ENCODE peak calls at places on chromosomes 3 and 15, in nine cellular contexts. V is activated effector memory CD4-positive, alpha-beta T cell treated with Interleukin-2 at 50 U/mL for 16 hours; M is GM23248; T is naive B cell; G is psoas muscle; Z is SW 1271; I is heart left ventricle; B is midbrain; L is natural killer cell. O is an unnamed sample.

GRCh38 chr3:37765591-37766219 is 96.0 kb upstream of the CTDSPL start:
- DNase-seq in G (no peak), V (no peak), B (no peak), M (no peak), I (peak), T (no peak), Z (no peak), L (no peak), O (peak)

GRCh38 chr3:20068512-20069177 is 28.4 kb downstream of the KAT2B start:
- DNase-seq in B (no peak), V (no peak), G (no peak), M (no peak), T (no peak), L (no peak), Z (no peak), I (no peak), O (no peak)

GRCh38 chr15:60235951-60236710 is 161.7 kb downstream of the ANXA2 start:
- DNase-seq in G (no peak), T (no peak), V (no peak), I (no peak), L (no peak), B (no peak), Z (no peak), M (no peak), O (no peak)

GRCh38 chr15:100373037-100373896 is 31.5 kb upstream of the ADAMTS17 start:
- DNase-seq in M (no peak), V (no peak), B (no peak), Z (no peak), L (no peak), G (peak), I (no peak), T (no peak), O (no peak)

GRCh38 chr3:170033489-170033888 is 4.3 kb upstream of the GPR160 start:
- DNase-seq in I (no peak), M (no peak), G (no peak), B (no peak), L (no peak), Z (no peak), V (peak), T (no peak), O (no peak)

GRCh38 chr15:42194502-42194901 is 13.6 kb downstream of the VPS39 start:
- DNase-seq in G (no peak), V (no peak), T (no peak), I (no peak), B (no peak), M (peak), L (no peak), Z (no peak), O (no peak)

GRCh38 chr3:177807150-177807875 is 610.0 kb upstream of the TBL1XR1 start:
- DNase-seq in B (no peak), V (no peak), G (no peak), T (no peak), L (no peak), I (no peak), Z (no peak), M (peak), O (no peak)

GRCh38 chr3:72630614-72631344 is 217.5 kb downstream of the SHQ1 start:
- DNase-seq in M (no peak), T (no peak), V (no peak), L (no peak), G (no peak), B (no peak), Z (no peak), I (no peak), O (no peak)

GRCh38 chr3:142211034-142211433 is 14.4 kb downstream of the GK5 start:
- DNase-seq in T (no peak), G (no peak), I (no peak), V (no peak), Z (no peak), B (no peak), M (no peak), L (peak), O (no peak)

GRCh38 chr15:80081390-80081789 is 21.9 kb downstream of the ZFAND6 start:
- DNase-seq in Z (no peak), B (no peak), M (no peak), V (no peak), I (no peak), G (no peak), L (no peak), T (peak), O (no peak)